ENCODE peak calls at places on chromosomes 11 and 22, in seven cellular contexts. One of them, this sample, is unnamed.

GRCh38 chr11:121246021-121246768 is 46.4 kb upstream of the SC5D start:
- DNase-seq in NAMALWA: no peak
- DNase-seq in lower lobe of right lung: no peak
- DNase-seq in NCI-H2081: no peak
- DNase-seq in epithelial cell of prostate: no peak
- DNase-seq in H7: peak; percentile 59
- DNase-seq in sciatic nerve: no peak
- DNase-seq in this sample: no peak

GRCh38 chr22:29310065-29310862 is 3.8 kb downstream of the GAS2L1 start:
- DNase-seq in NAMALWA: no peak
- DNase-seq in lower lobe of right lung: no peak
- DNase-seq in NCI-H2081: no peak
- DNase-seq in epithelial cell of prostate: no peak
- DNase-seq in H7: no peak
- DNase-seq in sciatic nerve: no peak
- DNase-seq in this sample: no peak

GRCh38 chr11:118909619-118910308 is 16.0 kb downstream of the BCL9L start:
- DNase-seq in NAMALWA: no peak
- DNase-seq in lower lobe of right lung: no peak
- DNase-seq in NCI-H2081: no peak
- DNase-seq in epithelial cell of prostate: no peak
- DNase-seq in H7: peak; percentile 70
- DNase-seq in sciatic nerve: peak; percentile 66
- DNase-seq in this sample: no peak

GRCh38 chr22:49258107-49259010 is 569.3 kb downstream of the BRD1 start:
- DNase-seq in NAMALWA: no peak
- DNase-seq in lower lobe of right lung: no peak
- DNase-seq in NCI-H2081: no peak
- DNase-seq in epithelial cell of prostate: no peak
- DNase-seq in H7: no peak
- DNase-seq in sciatic nerve: peak; percentile 44
- DNase-seq in this sample: no peak

GRCh38 chr11:44766112-44766971 is 39.6 kb downstream of the TSPAN18 start:
- DNase-seq in NAMALWA: no peak
- DNase-seq in lower lobe of right lung: no peak
- DNase-seq in NCI-H2081: no peak
- DNase-seq in epithelial cell of prostate: no peak
- DNase-seq in H7: peak; percentile 22
- DNase-seq in sciatic nerve: peak; percentile 47
- DNase-seq in this sample: peak; percentile 88

GRCh38 chr11:10322830-10323792 is 18.2 kb downstream of the ADM start:
- DNase-seq in NAMALWA: peak; percentile 84
- DNase-seq in lower lobe of right lung: no peak
- DNase-seq in NCI-H2081: peak; percentile 22
- DNase-seq in epithelial cell of prostate: no peak
- DNase-seq in H7: no peak
- DNase-seq in sciatic nerve: peak; percentile 71
- DNase-seq in this sample: peak; percentile 70

GRCh38 chr11:94766656-94767291 is 1.4 kb upstream of the AMOTL1 start:
- DNase-seq in NAMALWA: no peak
- DNase-seq in lower lobe of right lung: no peak
- DNase-seq in NCI-H2081: no peak
- DNase-seq in epithelial cell of prostate: no peak
- DNase-seq in H7: no peak
- DNase-seq in sciatic nerve: no peak
- DNase-seq in this sample: no peak

GRCh38 chr22:17576475-17576874 is 13.2 kb downstream of the SLC25A18 start:
- DNase-seq in NAMALWA: no peak
- DNase-seq in lower lobe of right lung: no peak
- DNase-seq in NCI-H2081: peak; percentile 46
- DNase-seq in epithelial cell of prostate: peak; percentile 99
- DNase-seq in H7: no peak
- DNase-seq in sciatic nerve: no peak
- DNase-seq in this sample: no peak

GRCh38 chr11:27837895-27838563 is 137.8 kb upstream of the BDNF start:
- DNase-seq in NAMALWA: no peak
- DNase-seq in lower lobe of right lung: no peak
- DNase-seq in NCI-H2081: no peak
- DNase-seq in epithelial cell of prostate: no peak
- DNase-seq in H7: no peak
- DNase-seq in sciatic nerve: no peak
- DNase-seq in this sample: no peak

GRCh38 chr11:8091671-8092070 is 10.7 kb downstream of the TUB start:
- DNase-seq in NAMALWA: no peak
- DNase-seq in lower lobe of right lung: no peak
- DNase-seq in NCI-H2081: no peak
- DNase-seq in epithelial cell of prostate: no peak
- DNase-seq in H7: no peak
- DNase-seq in sciatic nerve: peak; percentile 44
- DNase-seq in this sample: no peak

GRCh38 chr11:113638378-113638777 is 67.7 kb downstream of the TMPRSS5 start:
- DNase-seq in NAMALWA: no peak
- DNase-seq in lower lobe of right lung: no peak
- DNase-seq in NCI-H2081: no peak
- DNase-seq in epithelial cell of prostate: no peak
- DNase-seq in H7: peak; percentile 13
- DNase-seq in sciatic nerve: no peak
- DNase-seq in this sample: no peak

GRCh38 chr11:63913866-63914830 is 2.8 kb downstream of the RCOR2 start:
- DNase-seq in NAMALWA: no peak
- DNase-seq in lower lobe of right lung: no peak
- DNase-seq in NCI-H2081: no peak
- DNase-seq in epithelial cell of prostate: no peak
- DNase-seq in H7: peak; percentile 44
- DNase-seq in sciatic nerve: no peak
- DNase-seq in this sample: peak; percentile 60